ENCODE peak calls at places on chromosomes 5 and 9, in nine cellular contexts. I is stimulated activated CD4-positive, alpha-beta T cell treated with anti-CD3 and anti-CD28 coated beads, Interleukin-4, amount 100 ng/mL, for 48 hours; B is uterus; O is substantia nigra; L is endothelial cell of umbilical vein; Y is NCI-H524; W is sciatic nerve; S is amniotic epithelial cell; X is pulmonary artery endothelial cell. U is an unnamed sample.

GRCh38 chr5:134125195-134126015 is 10.9 kb downstream of the TCF7 start:
- DNase-seq in Y (no peak), L (peak; percentile 51), W (peak; percentile 75), O (peak; percentile 36), X (no peak), S (peak; percentile 23), I (no peak), B (peak; percentile 49), U (no peak)

GRCh38 chr5:159814810-159815585 is 101.3 kb upstream of the ADRA1B start:
- DNase-seq in L (no peak), W (no peak), B (no peak), Y (no peak), S (no peak), O (no peak), X (no peak), I (no peak), U (no peak)

GRCh38 chr5:142832263-142832662 is 62.1 kb downstream of the ARHGAP26 start:
- DNase-seq in Y (no peak), S (no peak), W (no peak), O (no peak), L (no peak), B (no peak), I (no peak), X (no peak), U (no peak)

GRCh38 chr9:36559036-36559695 is 13.5 kb upstream of the MELK start:
- DNase-seq in I (no peak), Y (no peak), S (peak; percentile 70), B (no peak), X (no peak), W (no peak), O (no peak), L (no peak), U (no peak)

GRCh38 chr9:105067895-105068580 is 140.1 kb upstream of the ABCA1 start:
- DNase-seq in W (no peak), Y (no peak), L (no peak), X (no peak), S (peak; percentile 93), I (no peak), O (no peak), B (no peak), U (no peak)

GRCh38 chr5:172451771-172452197 is 2.5 kb downstream of the SH3PXD2B start:
- DNase-seq in B (peak; percentile 77), I (no peak), L (peak; percentile 78), S (peak; percentile 89), X (no peak), W (no peak), Y (no peak), O (no peak), U (no peak)

GRCh38 chr9:91954841-91955471 is 4.9 kb upstream of the ROR2 start:
- DNase-seq in I (no peak), L (peak; percentile 28), W (no peak), X (no peak), Y (peak; percentile 75), O (no peak), B (peak; percentile 69), S (peak; percentile 69), U (no peak)

GRCh38 chr9:130765135-130766030 is 69.7 kb upstream of the ABL1 start:
- DNase-seq in X (peak; percentile 71), O (no peak), I (no peak), S (peak; percentile 38), Y (no peak), W (no peak), B (no peak), L (peak; percentile 84), U (peak; percentile 78)

GRCh38 chr5:32076699-32077695 is 97.1 kb downstream of the GOLPH3 start:
- DNase-seq in S (peak; percentile 55), B (peak; percentile 64), I (peak; percentile 18), O (peak; percentile 20), L (peak; percentile 74), Y (peak; percentile 56), W (peak; percentile 73), X (no peak), U (no peak)

GRCh38 chr5:76084496-76085285 is 1.5 kb downstream of the SV2C start:
- DNase-seq in B (no peak), W (no peak), O (no peak), Y (peak; percentile 71), L (no peak), S (no peak), X (no peak), I (no peak), U (no peak)

GRCh38 chr9:652896-653295 is 188.6 kb upstream of the DMRT1 start:
- DNase-seq in L (no peak), O (no peak), W (peak; percentile 77), X (no peak), S (no peak), I (no peak), Y (no peak), B (no peak), U (no peak)

GRCh38 chr9:113317777-113318176 is 14.6 kb upstream of the RNF183 start:
- DNase-seq in S (peak; percentile 4), I (no peak), W (no peak), Y (no peak), O (no peak), B (no peak), L (no peak), X (no peak), U (no peak)

GRCh38 chr9:26142631-26143030 is 464.4 kb upstream of the TUSC1 start:
- DNase-seq in I (no peak), Y (no peak), O (no peak), S (no peak), B (no peak), W (no peak), X (no peak), L (no peak), U (no peak)

GRCh38 chr5:178326054-178326715 is 93.6 kb upstream of the PHYKPL start:
- DNase-seq in S (no peak), X (no peak), B (no peak), I (no peak), L (no peak), W (no peak), Y (peak; percentile 54), O (no peak), U (no peak)

GRCh38 chr9:37732086-37732744 is 21.4 kb upstream of the TRMT10B start:
- DNase-seq in S (no peak), Y (peak; percentile 99), L (no peak), X (no peak), O (no peak), B (no peak), W (no peak), I (no peak), U (no peak)

GRCh38 chr9:95131023-95131943 is 186.2 kb downstream of the FANCC start:
- DNase-seq in Y (peak; percentile 82), L (peak; percentile 66), S (peak; percentile 55), O (peak; percentile 72), B (peak; percentile 83), W (peak; percentile 88), X (peak; percentile 13), I (peak; percentile 36), U (no peak)

GRCh38 chr9:129637673-129638439 is 4.1 kb downstream of the ASB6 start:
- DNase-seq in L (no peak), W (no peak), I (no peak), Y (no peak), X (no peak), O (no peak), B (no peak), S (no peak), U (no peak)

GRCh38 chr5:142736247-142736632 is 33.9 kb upstream of the ARHGAP26 start:
- DNase-seq in Y (no peak), O (no peak), S (no peak), B (no peak), I (no peak), X (no peak), L (no peak), W (no peak), U (no peak)

GRCh38 chr9:132514011-132514744 is 68.2 kb upstream of the BARHL1 start:
- DNase-seq in B (no peak), Y (no peak), L (no peak), S (no peak), W (no peak), O (no peak), I (no peak), X (no peak), U (no peak)

GRCh38 chr5:3050863-3051262 is 299.4 kb upstream of the IRX2 start:
- DNase-seq in W (no peak), X (no peak), I (no peak), L (no peak), O (no peak), Y (peak; percentile 26), B (no peak), S (no peak), U (no peak)

GRCh38 chr9:100204796-100205195 is 105.8 kb downstream of the INVS start:
- DNase-seq in L (no peak), X (no peak), I (no peak), W (no peak), S (no peak), Y (no peak), O (no peak), B (no peak), U (no peak)

GRCh38 chr9:126389958-126390357 is 63.3 kb downstream of the MVB12B start:
- DNase-seq in B (no peak), O (no peak), Y (peak; percentile 20), I (no peak), W (no peak), S (no peak), L (no peak), X (no peak), U (no peak)

GRCh38 chr5:173495225-173495904 is 121.1 kb downstream of the BOD1 start:
- DNase-seq in B (no peak), X (no peak), S (no peak), Y (no peak), O (no peak), I (no peak), L (no peak), W (no peak), U (no peak)

GRCh38 chr5:66828046-66828550 is 231.9 kb downstream of the MAST4 start:
- DNase-seq in W (no peak), O (no peak), B (no peak), S (no peak), I (no peak), L (no peak), Y (peak; percentile 50), X (no peak), U (no peak)

GRCh38 chr9:18441245-18441644 is 32.7 kb upstream of the ADAMTSL1 start:
- DNase-seq in W (no peak), L (peak; percentile 2), I (no peak), Y (no peak), O (no peak), X (no peak), B (no peak), S (no peak), U (no peak)

GRCh38 chr5:178462846-178463245 is 127.3 kb downstream of the COL23A1 start:
- DNase-seq in W (peak; percentile 31), Y (peak; percentile 48), L (no peak), O (no peak), S (no peak), I (no peak), X (no peak), B (no peak), U (no peak)

GRCh38 chr9:108072740-108073139 is 583.2 kb upstream of the KLF4 start:
- DNase-seq in O (no peak), I (no peak), X (no peak), L (no peak), Y (peak; percentile 99), B (no peak), S (no peak), W (no peak), U (no peak)

GRCh38 chr5:73519531-73520283 is 21.5 kb downstream of the BTF3 start:
- DNase-seq in W (peak; percentile 70), B (peak; percentile 46), I (peak; percentile 40), S (peak; percentile 74), O (peak; percentile 41), X (peak; percentile 55), L (peak; percentile 86), Y (peak; percentile 82), U (no peak)

GRCh38 chr5:142881727-142882126 is 111.5 kb downstream of the ARHGAP26 start:
- DNase-seq in I (no peak), L (no peak), X (no peak), O (no peak), Y (no peak), B (no peak), S (no peak), W (no peak), U (no peak)

GRCh38 chr5:167332291-167332690 is 959.2 kb upstream of the WWC1 start:
- DNase-seq in W (no peak), I (no peak), B (no peak), O (no peak), L (no peak), Y (no peak), S (no peak), X (no peak), U (no peak)

GRCh38 chr9:20650750-20651299 is 28.5 kb upstream of the MLLT3 start:
- DNase-seq in S (no peak), L (no peak), X (no peak), Y (no peak), B (no peak), W (no peak), I (no peak), O (no peak), U (no peak)